ENCODE peak calls at places on chromosomes 2 and 18, in four cellular contexts. A, Q, W and J are unnamed samples.

GRCh38 chr2:235098273-235098672 is 146.5 kb downstream of the SH3BP4 start:
- DNase-seq in A (no peak), W (no peak), Q (no peak), J (peak)

GRCh38 chr18:10162340-10162739 is 248.5 kb downstream of the VAPA start:
- DNase-seq in W (no peak), A (no peak), Q (no peak), J (no peak)

GRCh38 chr2:143426296-143426695 is 297.1 kb downstream of the ARHGAP15 start:
- DNase-seq in A (no peak), Q (no peak), W (no peak), J (peak)

GRCh38 chr2:177165103-177165583 is 47.5 kb upstream of the HNRNPA3 start:
- DNase-seq in Q (peak), A (no peak), W (no peak), J (no peak)

GRCh38 chr2:169824373-169825333 is at the start of gene METTL5:
- DNase-seq in A (peak), Q (peak), W (peak), J (peak)

GRCh38 chr2:200028998-200029397 is 73.6 kb downstream of the MAIP1 start:
- DNase-seq in A (no peak), W (no peak), Q (no peak), J (no peak)

GRCh38 chr18:2955966-2956521 is 56.9 kb downstream of the LPIN2 start:
- DNase-seq in Q (no peak), A (no peak), W (no peak), J (no peak)

GRCh38 chr2:176356251-176356650 is 87.0 kb downstream of the MTX2 start:
- DNase-seq in W (no peak), A (no peak), Q (no peak), J (no peak)

GRCh38 chr2:241136191-241136590 is 13.1 kb downstream of the PASK start:
- DNase-seq in Q (no peak), A (no peak), W (no peak), J (no peak)

GRCh38 chr2:64767670-64768425 is 114.1 kb upstream of the SERTAD2 start:
- DNase-seq in W (peak), Q (no peak), A (peak), J (peak)

GRCh38 chr2:30334738-30335426 is 103.5 kb downstream of the LBH start:
- DNase-seq in A (no peak), W (no peak), Q (peak), J (peak)

GRCh38 chr18:37434161-37434860 is 131.3 kb downstream of the CELF4 start:
- DNase-seq in W (no peak), A (no peak), Q (peak), J (no peak)

GRCh38 chr2:196459539-196459938 is 180.0 kb upstream of the CCDC150 start:
- DNase-seq in W (no peak), Q (no peak), A (peak), J (no peak)

GRCh38 chr18:62710417-62710816 is 4.9 kb upstream of the PHLPP1 start:
- DNase-seq in W (no peak), A (no peak), Q (no peak), J (no peak)

GRCh38 chr18:44943201-44943881 is 262.7 kb downstream of the SETBP1 start:
- DNase-seq in W (no peak), Q (no peak), A (no peak), J (no peak)

GRCh38 chr2:2919574-2920365 is 457.8 kb downstream of the EIPR1 start:
- DNase-seq in W (no peak), A (no peak), Q (no peak), J (no peak)

GRCh38 chr2:102074167-102074778 is 68.3 kb upstream of the IL1R1 start:
- DNase-seq in A (peak), W (no peak), Q (no peak), J (no peak)

GRCh38 chr18:13280066-13280795 is 61.7 kb downstream of the LDLRAD4 start:
- DNase-seq in A (no peak), Q (no peak), W (no peak), J (no peak)

GRCh38 chr2:237819231-237819630 is 20.7 kb downstream of the RBM44 start:
- DNase-seq in W (no peak), A (no peak), Q (no peak), J (no peak)

GRCh38 chr2:18106841-18107240 is 228.4 kb downstream of the KCNS3 start:
- DNase-seq in W (no peak), A (no peak), Q (no peak), J (no peak)

GRCh38 chr2:20165677-20166509 is 59.0 kb downstream of the SDC1 start:
- DNase-seq in Q (no peak), W (no peak), A (no peak), J (no peak)

GRCh38 chr2:20625491-20625919 is 25.4 kb downstream of the HS1BP3 start:
- DNase-seq in W (no peak), A (no peak), Q (no peak), J (no peak)

GRCh38 chr2:211955648-211956047 is 583.0 kb downstream of the ERBB4 start:
- DNase-seq in Q (no peak), W (no peak), A (no peak), J (no peak)

GRCh38 chr2:42755161-42755900 is 8.6 kb downstream of the OXER1 start:
- DNase-seq in Q (no peak), A (peak), W (no peak), J (no peak)

GRCh38 chr2:27203741-27204140 is 8.1 kb upstream of the ATRAID start:
- DNase-seq in A (no peak), Q (no peak), W (no peak), J (no peak)

GRCh38 chr2:9656270-9656766 is 25.5 kb upstream of the YWHAQ start:
- DNase-seq in A (no peak), W (peak), Q (peak), J (peak)

GRCh38 chr2:46816846-46817726 is 98.5 kb downstream of the MCFD2 start:
- DNase-seq in Q (no peak), A (no peak), W (no peak), J (no peak)

GRCh38 chr2:202589582-202589949 is 45.2 kb upstream of the FAM117B start:
- DNase-seq in Q (no peak), A (no peak), W (peak), J (no peak)

GRCh38 chr2:22167256-22167655 is 1043.5 kb downstream of the TDRD15 start:
- DNase-seq in A (no peak), Q (no peak), W (no peak), J (no peak)

GRCh38 chr2:142892715-142893114 is 15.3 kb downstream of the KYNU start:
- DNase-seq in A (no peak), W (peak), Q (peak), J (no peak)

GRCh38 chr2:173763641-173764040 is 201.5 kb downstream of the SP3 start:
- DNase-seq in A (no peak), Q (no peak), W (no peak), J (no peak)

GRCh38 chr18:3179430-3180089 is 40.2 kb downstream of the MYOM1 start:
- DNase-seq in W (no peak), A (no peak), Q (peak), J (no peak)

GRCh38 chr18:63681449-63682381 is 20.0 kb upstream of the SERPINB3 start:
- DNase-seq in W (peak), Q (no peak), A (no peak), J (no peak)

GRCh38 chr2:207408086-207408794 is 121.5 kb upstream of the CREB1 start:
- DNase-seq in A (no peak), W (peak), Q (peak), J (peak)

GRCh38 chr2:241126201-241126611 is 23.1 kb downstream of the PASK start:
- DNase-seq in W (no peak), A (no peak), Q (no peak), J (no peak)

GRCh38 chr2:208064220-208064951 is 39.1 kb upstream of the PLEKHM3 start:
- DNase-seq in W (peak), Q (peak), A (peak), J (no peak)

GRCh38 chr18:61474918-61475317 is 141.7 kb downstream of the CDH20 start:
- DNase-seq in A (no peak), W (no peak), Q (no peak), J (no peak)

GRCh38 chr2:98036349-98037000 is 40.7 kb upstream of the TMEM131 start:
- DNase-seq in Q (no peak), A (no peak), W (no peak), J (no peak)

GRCh38 chr2:28269019-28269784 is 123.5 kb upstream of the FOSL2 start:
- DNase-seq in Q (no peak), A (peak), W (peak), J (peak)
- TF ChIP-seq POLR2AphosphoS2 in Q (no peak), A (no peak), W (no peak), J (no peak)

GRCh38 chr2:6325616-6326015 is 540.1 kb downstream of the CMPK2 start:
- DNase-seq in A (no peak), Q (no peak), W (no peak), J (no peak)
- TF ChIP-seq POLR2AphosphoS2 in A (no peak), Q (no peak), W (no peak), J (no peak)

DNA sequence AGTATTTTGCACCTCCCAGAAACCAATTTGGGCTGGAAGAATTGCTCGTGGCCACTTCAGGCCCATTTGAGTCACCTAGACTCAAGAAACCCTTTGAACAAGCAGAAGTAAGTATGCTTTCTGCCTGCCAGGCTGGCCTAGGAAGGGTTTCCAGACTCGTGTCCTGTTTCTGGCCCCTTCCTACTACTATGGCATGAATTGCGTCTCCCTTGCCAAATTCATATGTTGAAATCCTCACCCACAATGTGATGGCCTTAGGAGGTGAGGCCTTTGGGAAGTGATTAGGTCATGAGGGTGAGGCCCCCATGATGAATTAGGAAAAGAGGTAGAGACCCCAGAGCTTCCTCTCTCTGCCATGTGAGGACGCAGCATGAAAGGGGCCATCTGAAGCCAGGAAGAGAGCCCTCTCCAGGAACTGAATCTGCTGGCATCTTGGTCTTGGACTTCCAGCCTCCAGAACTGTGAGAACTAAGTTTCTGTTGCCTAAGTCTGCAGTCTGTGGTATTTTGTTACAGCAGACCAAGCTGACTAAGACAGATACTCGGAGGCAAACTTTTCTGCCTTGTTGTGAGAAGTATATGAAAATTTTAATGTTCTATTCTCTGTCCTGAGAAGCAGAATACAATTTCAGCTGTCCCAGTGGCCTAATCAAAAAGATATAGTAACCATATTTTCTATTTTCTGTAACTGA is 13.1 kb downstream of the GPR45 start:
- DNase-seq in Q (no peak), W (no peak), A (no peak), J (no peak)
- TF ChIP-seq POLR2AphosphoS2 in Q (no peak), W (no peak), A (no peak), J (no peak)

GRCh38 chr2:24456610-24457556 is 34.2 kb upstream of the NCOA1 start:
- DNase-seq in A (peak), W (no peak), Q (no peak), J (peak)
- TF ChIP-seq POLR2AphosphoS2 in A (no peak), W (no peak), Q (no peak), J (no peak)

GRCh38 chr2:56344771-56345170 is 161.0 kb downstream of the CCDC85A start:
- DNase-seq in Q (no peak), A (no peak), W (no peak), J (no peak)

GRCh38 chr2:56347881-56348280 is 164.1 kb downstream of the CCDC85A start:
- DNase-seq in A (no peak), Q (no peak), W (no peak), J (no peak)

GRCh38 chr2:56348382-56348781 is 164.6 kb downstream of the CCDC85A start:
- DNase-seq in W (no peak), A (no peak), Q (peak), J (no peak)
- TF ChIP-seq POLR2AphosphoS2 in W (no peak), A (no peak), Q (no peak), J (no peak)

GRCh38 chr2:161952722-161953322 is 121.2 kb downstream of the DPP4 start:
- DNase-seq in W (no peak), Q (no peak), A (no peak), J (no peak)

GRCh38 chr2:161956751-161957150 is 117.3 kb downstream of the DPP4 start:
- DNase-seq in W (no peak), A (no peak), Q (no peak), J (no peak)

GRCh38 chr2:161954103-161954502 is 119.9 kb downstream of the DPP4 start:
- DNase-seq in A (no peak), Q (no peak), W (no peak), J (no peak)
- TF ChIP-seq POLR2AphosphoS2 in A (no peak), Q (no peak), W (no peak), J (no peak)